ENCODE peak calls at places on chromosomes 12 and 14, in ten cellular contexts. B is cardiac fibroblast; X is activated T-helper 1 cell treated with anti-CD3 and anti-CD28 coated beads, Interleukin-12 subunit alpha, Interleukin-12 subunit beta, Interleukin-2, Interleukin-4 antibody, amounts not matched to agents 30 ng/mL and 10 ng/mL and 1 ng/mL, durations not matched to agents 14 hours and 24 hours and 36 hours; O is central memory CD4-positive, alpha-beta T cell; R is activated naive CD8-positive, alpha-beta T cell treated with anti-CD3 and anti-CD28 coated beads, Interleukin-2, amount 50 U/mL, for 16 hours; N is ACHN; S is GM23248; T is H7; H is NCI-H1417; F is islet precursor cell. P is an unnamed sample.

GRCh38 chr12:124352839-124353238 is 57.9 kb downstream of the RFLNA start:
- DNase-seq in R (no peak), X (no peak), O (no peak), B (peak), H (peak), F (no peak), N (peak), T (no peak), S (no peak), P (no peak)

GRCh38 chr14:96145116-96145864 is 59.3 kb upstream of the BDKRB2 start:
- DNase-seq in X (no peak), H (no peak), R (no peak), S (peak), F (no peak), B (peak), O (no peak), N (no peak), T (no peak), P (no peak)

GRCh38 chr14:41960316-41960715 is 353.6 kb downstream of the LRFN5 start:
- DNase-seq in X (no peak), R (no peak), T (no peak), H (no peak), O (no peak), S (peak), B (peak), N (no peak), F (no peak), P (no peak)

GRCh38 chr12:6089041-6089823 is 35.2 kb downstream of the VWF start:
- DNase-seq in F (peak), T (peak), X (no peak), H (peak), S (peak), R (no peak), O (no peak), B (no peak), N (no peak), P (peak)

GRCh38 chr12:53486730-53487487 is 12.3 kb downstream of the MAP3K12 start:
- DNase-seq in N (no peak), S (no peak), H (no peak), B (no peak), O (no peak), X (no peak), F (peak), T (no peak), R (no peak), P (no peak)

GRCh38 chr12:101901782-101902181 is 24.4 kb downstream of the DRAM1 start:
- DNase-seq in B (no peak), N (no peak), F (no peak), O (no peak), X (no peak), T (no peak), R (no peak), H (no peak), S (no peak), P (no peak)

GRCh38 chr12:89389755-89390661 is 37.7 kb upstream of the DUSP6 start:
- DNase-seq in R (no peak), O (no peak), B (peak), S (no peak), N (peak), X (no peak), H (no peak), T (no peak), F (no peak), P (no peak)

GRCh38 chr14:64812412-64812811 is 67.3 kb downstream of the SPTB start:
- DNase-seq in H (peak), X (no peak), N (no peak), S (no peak), T (peak), O (peak), R (no peak), B (no peak), F (peak), P (no peak)

GRCh38 chr12:68056300-68056699 is 67.1 kb downstream of the IFNG-AS1 start:
- DNase-seq in T (no peak), H (no peak), N (no peak), F (no peak), S (no peak), X (no peak), B (no peak), R (no peak), O (no peak), P (no peak)

GRCh38 chr14:104826858-104827172 is 25.9 kb downstream of the ZBTB42 start:
- DNase-seq in O (peak), B (no peak), H (no peak), R (no peak), N (no peak), T (no peak), S (no peak), F (no peak), X (no peak), P (no peak)

GRCh38 chr12:70364695-70365397 is 1.2 kb upstream of the KCNMB4 start:
- DNase-seq in H (no peak), O (no peak), N (no peak), B (no peak), T (peak), R (no peak), F (peak), S (no peak), X (no peak), P (no peak)